ENCODE peak calls at places on chromosomes 13 and 19, in eight cellular contexts. J is A549, G is neural progenitor cell, D is fibroblast of lung, L is IMR-90, R is H1, P is HepG2, M is PC-3. I is an unnamed sample. For H3K9me3, the result is how much of the 10 kb centered on the place peaks cover.

GRCh38 chr19:4597975-4598671 is 38.6 kb upstream of the SEMA6B start:
- DNase-seq in J (peak), G (peak), D (no peak), L (no peak), R (peak), P (no peak), M (peak), I (no peak)

GRCh38 chr19:615619-616018 is 17.7 kb downstream of the POLRMT start:
- DNase-seq in J (no peak), G (no peak), D (no peak), L (no peak), R (no peak), P (no peak), M (no peak), I (no peak)

GRCh38 chr19:38657633-38658222 is 10.3 kb downstream of the ACTN4 start:
- DNase-seq in J (peak), G (peak), D (peak), L (peak), R (no peak), P (no peak), M (peak), I (peak)

GRCh38 chr19:48969276-48970138 is 4.4 kb downstream of the FTL start:
- DNase-seq in J (peak), G (no peak), D (no peak), L (no peak), R (no peak), P (no peak), M (no peak), I (no peak)

GRCh38 chr13:46575843-46576242 is 22.9 kb downstream of the LRCH1 start:
- DNase-seq in J (peak), G (peak), D (peak), L (peak), R (no peak), P (no peak), M (peak), I (no peak)

GRCh38 chr19:33720155-33720493 is 76.5 kb upstream of the KCTD15 start:
- DNase-seq in J (no peak), G (no peak), D (no peak), L (no peak), R (no peak), P (no peak), M (no peak), I (no peak)

GRCh38 chr13:91632071-91632470 is 233.7 kb downstream of the GPC5 start:
- DNase-seq in J (no peak), G (no peak), D (peak), L (peak), R (no peak), P (no peak), M (peak), I (no peak)

GRCh38 chr19:16516381-16516780 is 20.2 kb downstream of the C19orf44 start:
- DNase-seq in J (no peak), G (no peak), D (no peak), L (no peak), R (no peak), P (no peak), M (no peak), I (no peak)

GRCh38 chr13:98687319-98687718 is 65.2 kb downstream of the SLC15A1 start:
- DNase-seq in J (no peak), G (no peak), D (no peak), L (no peak), R (no peak), P (no peak), M (no peak), I (no peak)

GRCh38 chr19:1864480-1865171 is 1.2 kb upstream of the KLF16 start:
- DNase-seq in J (peak), G (peak), D (peak), L (peak), R (peak), P (peak), M (peak), I (no peak)

GRCh38 chr19:35307990-35308389 is 16.0 kb downstream of the MAG start:
- DNase-seq in J (no peak), G (no peak), D (no peak), L (no peak), R (no peak), P (no peak), M (no peak), I (no peak)

GRCh38 chr13:90594694-90595093 is 752.8 kb upstream of the MIR17HG start:
- DNase-seq in J (peak), G (no peak), D (peak), L (peak), R (no peak), P (no peak), M (peak), I (peak)

GRCh38 chr13:30110301-30111070 is 196.9 kb downstream of the KATNAL1 start:
- DNase-seq in J (no peak), G (no peak), D (no peak), L (no peak), R (no peak), P (no peak), M (no peak), I (no peak)

GRCh38 chr13:34435338-34435737 is 506.7 kb upstream of the NBEA start:
- DNase-seq in J (peak), G (no peak), D (peak), L (no peak), R (no peak), P (no peak), M (peak), I (no peak)

GRCh38 chr19:22814124-22814523 is 18.0 kb upstream of the ZNF723 start:
- DNase-seq in J (no peak), G (no peak), D (no peak), L (no peak), R (no peak), P (no peak), M (no peak), I (no peak)
- H3K9me3 ChIP-seq in J (under half), G (under half), D (under half), L (under half), R (half or more), P (half or more), M (under half), I (under half)

GRCh38 chr19:31204115-31204514 is 145.1 kb downstream of the TSHZ3 start:
- DNase-seq in J (no peak), G (no peak), D (no peak), L (no peak), R (no peak), P (no peak), M (no peak), I (no peak)
- H3K4me2 ChIP-seq in J (no peak), G (no peak), D (no peak), L (no peak), R (no peak), P (no peak), M (no peak), I (no peak)

GRCh38 chr19:8890260-8890659 is 58.1 kb downstream of the MBD3L1 start:
- DNase-seq in J (no peak), G (no peak), D (no peak), L (no peak), R (no peak), P (no peak), M (no peak), I (no peak)
- H3K9me3 ChIP-seq in J (under half), G (under half), D (under half), L (under half), R (half or more), P (half or more), M (under half), I (under half)

GRCh38 chr13:55652657-55653056 is 1488.1 kb upstream of the PRR20A start:
- DNase-seq in J (no peak), G (peak), D (no peak), L (no peak), R (no peak), P (no peak), M (no peak), I (no peak)

GRCh38 chr13:55649485-55649884 is 1491.2 kb upstream of the PRR20A start:
- DNase-seq in J (no peak), G (no peak), D (no peak), L (no peak), R (no peak), P (no peak), M (no peak), I (no peak)

GRCh38 chr13:55654243-55654642 is 1486.5 kb upstream of the PRR20A start:
- DNase-seq in J (no peak), G (no peak), D (no peak), L (no peak), R (no peak), P (no peak), M (no peak), I (no peak)

GRCh38 chr13:55653497-55653896 is 1487.2 kb upstream of the PRR20A start:
- DNase-seq in J (no peak), G (no peak), D (no peak), L (no peak), R (no peak), P (no peak), M (no peak), I (no peak)
- H3K4me2 ChIP-seq in J (no peak), G (no peak), D (no peak), L (no peak), R (peak), P (no peak), M (no peak), I (no peak)

DNA sequence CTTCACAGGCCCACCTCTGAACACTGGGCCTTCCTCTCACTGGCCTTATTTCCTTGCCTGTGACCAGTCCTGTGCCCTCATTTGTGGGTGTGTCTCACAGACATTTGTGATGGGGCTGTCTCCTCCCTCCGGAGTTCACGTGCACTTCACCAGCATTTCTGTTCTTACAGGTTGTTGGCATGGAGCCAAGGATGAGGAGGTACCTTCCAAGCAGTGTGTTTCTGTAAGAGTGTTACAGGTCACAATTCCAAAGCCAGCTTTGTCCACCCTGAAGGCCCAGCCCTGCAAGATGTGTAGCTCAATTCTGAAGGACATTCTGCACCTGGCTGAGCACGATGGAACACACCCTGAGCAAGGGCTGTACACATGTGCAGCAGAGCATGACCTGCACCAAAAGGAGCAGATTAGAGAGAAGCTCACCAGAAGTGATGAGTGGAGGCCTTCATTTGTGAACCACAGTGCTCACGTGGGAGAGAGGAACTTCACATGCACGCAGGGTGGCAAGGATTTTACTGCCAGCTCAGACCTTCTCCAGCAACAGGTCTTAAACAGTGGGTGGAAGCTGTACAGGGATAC is 8.1 kb downstream of the ZNF749 start:
- DNase-seq in J (peak), G (no peak), D (no peak), L (no peak), R (no peak), P (no peak), M (no peak), I (no peak)
- H3K9me3 ChIP-seq in J (half or more), G (under half), D (under half), L (under half), R (under half), P (under half), M (under half), I (under half)